ENCODE peak calls at places on chromosome 14, in four cellular contexts. C, H, U and X are unnamed samples.

GRCh38 chr14:101556131-101556530 is 5.2 kb upstream of the DIO3 start:
- DNase-seq in C (no peak), H (no peak), U (no peak), X (no peak)

GRCh38 chr14:92917041-92917940 is 5.7 kb upstream of the CHGA start:
- DNase-seq in C (no peak), H (no peak), U (no peak), X (no peak)

GRCh38 chr14:76133103-76133502 is 18.6 kb upstream of the GPATCH2L start:
- DNase-seq in C (peak; percentile 51), H (no peak), U (peak; percentile 41), X (peak; percentile 13)

GRCh38 chr14:90795744-90796143 is 20.5 kb downstream of the TTC7B start:
- DNase-seq in C (no peak), H (no peak), U (no peak), X (no peak)

GRCh38 chr14:87888136-87888999 is 104.6 kb downstream of the GALC start:
- DNase-seq in C (peak; percentile 84), H (no peak), U (peak; percentile 55), X (peak; percentile 14)

GRCh38 chr14:56482306-56482705 is 97.3 kb upstream of the TMEM260 start:
- DNase-seq in C (peak; percentile 58), H (no peak), U (peak; percentile 9), X (no peak)

GRCh38 chr14:22614240-22614799 is 16.2 kb downstream of the ABHD4 start:
- DNase-seq in C (no peak), H (no peak), U (no peak), X (peak; percentile 83)

GRCh38 chr14:71070169-71070568 is 162.9 kb downstream of the PCNX1 start:
- DNase-seq in C (no peak), H (no peak), U (no peak), X (no peak)

GRCh38 chr14:62592877-62593276 is 452.4 kb downstream of the KCNH5 start:
- DNase-seq in C (no peak), H (no peak), U (no peak), X (no peak)

GRCh38 chr14:32201816-32202467 is at the start of gene RNU6-7:
- DNase-seq in C (peak; percentile 30), H (no peak), U (peak; percentile 63), X (peak; percentile 61)

GRCh38 chr14:32202941-32203882 is at the start of gene RNU6-8:
- DNase-seq in C (peak; percentile 89), H (peak; percentile 57), U (peak; percentile 87), X (peak; percentile 96)

GRCh38 chr14:32202468-32202865 is 602 bp downstream of the RNU6-8 start:
- DNase-seq in C (no peak), H (no peak), U (peak; percentile 9), X (peak; percentile 60)

GRCh38 chr14:32205554-32205953 is 2.5 kb upstream of the RNU6-8 start:
- DNase-seq in C (no peak), H (no peak), U (no peak), X (no peak)

DNA sequence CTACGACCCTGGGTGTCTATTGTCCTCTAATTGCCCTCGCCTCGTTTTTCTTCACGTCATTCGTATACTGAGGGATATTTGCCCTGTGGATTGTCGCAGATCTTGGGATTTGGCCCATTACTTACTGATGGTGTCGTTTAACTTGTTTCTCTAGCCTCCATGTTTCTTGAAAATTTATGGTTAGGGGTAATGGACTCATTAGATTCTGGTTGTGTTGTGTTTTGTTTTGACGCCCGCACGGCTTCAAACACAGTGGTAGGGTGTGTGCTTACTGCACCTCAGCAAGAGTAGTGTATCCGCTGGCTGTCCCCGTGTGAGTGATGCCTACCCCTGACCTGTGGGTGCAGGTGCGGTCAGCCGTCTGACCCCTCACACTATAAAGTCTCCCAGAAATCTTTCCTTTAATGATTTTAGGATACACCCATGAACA is 874 bp upstream of the RNU6-8 start:
- DNase-seq in C (no peak), H (no peak), U (peak; percentile 15), X (peak; percentile 31)
- TF ChIP-seq NR2C2 in C (no peak), H (no peak), U (no peak), X (no peak)

DNA sequence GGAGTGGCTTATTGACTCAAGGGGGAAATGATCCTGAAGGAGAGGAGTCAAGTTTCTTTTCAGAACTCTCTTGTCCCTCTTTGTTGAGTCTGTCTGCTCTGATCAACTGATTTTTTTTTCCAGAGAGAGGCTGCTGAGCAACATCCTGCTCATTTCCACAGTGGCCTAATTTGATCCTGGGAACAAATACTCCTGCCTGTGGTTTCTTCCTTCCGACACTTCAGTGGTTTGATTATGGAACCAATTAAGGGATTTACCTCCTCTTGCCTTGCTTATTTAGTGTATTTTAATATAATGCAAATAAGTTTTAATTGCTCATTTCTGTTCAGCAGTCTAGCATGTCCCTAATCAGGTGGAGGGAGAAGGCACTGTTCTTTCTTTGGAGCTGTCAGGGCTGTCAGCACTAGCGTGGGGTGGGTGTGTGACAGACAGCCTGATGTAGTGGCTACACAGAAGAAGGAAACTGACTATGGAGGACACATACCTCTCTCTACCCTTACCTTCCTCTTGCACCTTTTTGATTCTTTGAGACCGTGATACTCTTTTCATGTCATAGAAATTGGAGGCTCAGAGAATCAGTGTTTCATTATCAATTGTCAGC is 344.9 kb upstream of the STXBP6 start:
- DNase-seq in C (no peak), H (no peak), U (no peak), X (no peak)
- TF ChIP-seq NR2C2 in C (no peak), H (no peak), U (no peak), X (no peak)

GRCh38 chr14:58690801-58691516 is 53.2 kb downstream of the DACT1 start:
- DNase-seq in C (no peak), H (no peak), U (no peak), X (no peak)
- TF ChIP-seq NR2C2 in C (no peak), H (no peak), U (no peak), X (no peak)

DNA sequence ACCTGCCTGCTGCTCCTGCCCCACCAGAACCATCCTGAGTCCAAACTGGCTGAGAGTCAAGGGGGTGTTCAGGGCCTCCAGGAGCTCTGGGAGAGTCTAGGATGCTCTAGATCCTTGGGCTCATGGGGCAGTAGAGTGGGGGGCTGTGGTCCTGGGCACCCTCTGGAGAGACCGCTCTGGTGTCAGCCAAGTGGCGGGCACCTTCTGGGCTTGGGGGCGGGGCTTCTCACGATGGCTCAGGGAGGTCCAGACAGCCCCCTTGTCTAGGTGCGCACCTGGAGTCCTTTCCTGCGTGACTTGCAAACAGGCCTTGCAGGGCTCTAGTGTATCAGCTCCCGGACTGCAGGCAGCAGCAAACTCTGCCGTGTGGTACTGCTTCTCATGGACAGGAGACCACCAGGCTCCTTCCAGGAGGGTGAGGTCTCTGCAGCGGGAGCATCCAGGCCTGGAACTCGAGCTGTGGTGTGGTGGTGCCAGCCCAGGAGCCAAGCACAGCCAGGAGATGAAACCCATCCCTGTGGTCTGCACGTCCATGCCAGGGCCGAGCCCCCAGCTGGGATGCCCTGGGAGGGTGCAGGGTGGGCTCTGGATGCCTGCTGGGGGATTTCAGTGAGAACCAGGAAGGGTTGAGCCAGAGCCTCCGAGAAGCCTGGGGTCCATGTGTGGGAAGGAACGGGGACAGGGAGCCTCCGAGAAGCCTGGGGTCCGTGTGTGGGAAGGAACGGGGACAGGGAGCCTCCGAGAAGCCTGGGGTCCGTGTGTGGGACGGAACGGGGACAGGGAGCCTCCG is 15.1 kb downstream of the PACS2 start:
- DNase-seq in C (no peak), H (no peak), U (no peak), X (no peak)
- TF ChIP-seq NR2C2 in C (no peak), H (no peak), U (no peak), X (no peak)

GRCh38 chr14:55104051-55104954 is 24.7 kb upstream of the LGALS3 start:
- DNase-seq in C (no peak), H (no peak), U (peak; percentile 33), X (no peak)

GRCh38 chr14:55111122-55111705 is 17.8 kb upstream of the LGALS3 start:
- DNase-seq in C (no peak), H (no peak), U (no peak), X (no peak)

GRCh38 chr14:55105991-55106390 is 23.1 kb upstream of the LGALS3 start:
- DNase-seq in C (no peak), H (no peak), U (no peak), X (no peak)

GRCh38 chr14:55109846-55110245 is 19.2 kb upstream of the LGALS3 start:
- DNase-seq in C (no peak), H (no peak), U (no peak), X (peak; percentile 25)

DNA sequence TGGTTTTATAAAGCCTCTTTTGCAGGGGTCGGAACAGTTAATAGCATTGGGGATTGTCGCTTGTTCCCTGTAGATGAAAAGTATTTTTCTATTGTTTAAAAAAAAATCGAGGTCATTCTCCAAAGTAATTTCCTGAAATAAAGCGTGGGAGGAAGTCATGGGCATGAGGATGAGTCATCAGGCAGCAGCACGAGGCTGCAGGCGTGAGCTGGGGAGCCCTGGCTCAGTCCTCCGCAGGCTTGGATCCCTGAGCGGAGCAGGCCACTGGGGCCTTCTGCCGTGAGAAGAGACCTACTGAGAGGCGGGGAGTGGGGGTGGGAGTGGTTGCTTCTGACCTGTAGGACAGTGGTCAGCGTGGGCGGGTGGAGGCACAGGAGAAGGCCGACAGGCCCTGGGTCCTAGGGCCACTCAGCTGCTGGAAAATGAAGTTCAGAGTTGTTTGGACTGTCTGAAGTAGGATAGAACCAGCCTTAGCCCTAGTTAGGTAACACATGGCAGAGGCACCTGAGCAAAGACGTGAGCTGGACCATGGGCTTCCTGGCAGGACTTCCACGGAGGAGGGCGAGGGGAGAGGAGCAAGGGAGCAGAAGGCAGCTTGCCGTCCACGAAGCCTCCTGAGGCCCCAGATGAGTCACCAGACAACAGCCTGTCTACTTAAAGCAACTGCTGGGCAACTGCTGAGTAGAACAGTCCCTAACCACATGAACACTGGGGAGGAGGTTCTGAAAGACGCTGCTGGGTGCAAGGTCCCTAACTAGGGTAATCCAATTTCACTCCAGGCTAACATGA is 21.1 kb upstream of the LGALS3 start:
- DNase-seq in C (peak; percentile 23), H (no peak), U (peak; percentile 83), X (peak; percentile 83)
- TF ChIP-seq NR2C2 in C (no peak), H (no peak), U (peak; percentile 70), X (peak; percentile 30)